ENCODE peak calls at places on chromosomes 11 and 22, in ten cellular contexts. T, Z, Y, E, B, Q, R, W, J and P are unnamed samples.

GRCh38 chr22:49735411-49736311 is 92.0 kb downstream of the BRD1 start:
- DNase-seq in Z (no peak), E (no peak), J (no peak), Y (peak; percentile 86), W (no peak), R (no peak), T (no peak), B (peak; percentile 80), Q (no peak), P (no peak)

GRCh38 chr11:82960000-82960778 is 58.7 kb downstream of the DDIAS start:
- DNase-seq in E (no peak), Y (no peak), Z (no peak), R (no peak), T (no peak), Q (no peak), J (no peak), B (no peak), W (peak; percentile 85), P (no peak)

GRCh38 chr22:43889366-43890253 is 2.2 kb downstream of the PNPLA5 start:
- DNase-seq in Y (no peak), T (no peak), J (no peak), Z (no peak), E (no peak), W (no peak), R (no peak), B (no peak), Q (no peak), P (no peak)

GRCh38 chr11:114124601-114125144 is 65.2 kb downstream of the ZBTB16 start:
- DNase-seq in B (no peak), Z (no peak), T (no peak), Y (no peak), J (no peak), Q (no peak), E (no peak), W (no peak), R (no peak), P (no peak)

GRCh38 chr11:19719960-19720359 is 7.3 kb downstream of the NAV2 start:
- DNase-seq in Z (no peak), B (no peak), Y (no peak), J (no peak), R (no peak), W (no peak), T (no peak), Q (no peak), E (no peak), P (no peak)

GRCh38 chr22:48756146-48757111 is 1071.2 kb downstream of the BRD1 start:
- DNase-seq in Q (no peak), Z (no peak), R (peak; percentile 64), T (peak; percentile 1), J (no peak), Y (no peak), B (no peak), W (no peak), E (no peak), P (no peak)

GRCh38 chr11:88086297-88086696 is 88.9 kb downstream of the RAB38 start:
- DNase-seq in B (no peak), W (no peak), T (no peak), Y (no peak), Z (no peak), E (no peak), Q (no peak), R (no peak), J (no peak), P (no peak)

GRCh38 chr22:26845016-26845728 is 187.8 kb downstream of the MIAT start:
- DNase-seq in W (no peak), T (no peak), Y (no peak), E (no peak), J (no peak), Z (peak; percentile 54), Q (no peak), B (no peak), R (no peak), P (no peak)

GRCh38 chr11:68120212-68121066 is 749 bp downstream of the CHKA start:
- DNase-seq in Z (peak; percentile 39), Y (no peak), T (peak; percentile 53), R (no peak), E (peak; percentile 18), Q (no peak), J (no peak), B (peak; percentile 80), W (peak; percentile 54), P (no peak)

GRCh38 chr22:27201741-27202140 is 544.4 kb downstream of the MIAT start:
- DNase-seq in T (no peak), B (no peak), W (no peak), Y (no peak), R (no peak), Q (no peak), Z (no peak), E (no peak), J (no peak), P (no peak)

GRCh38 chr22:47090591-47091240 is 328.3 kb downstream of the TBC1D22A start:
- DNase-seq in R (no peak), T (no peak), Q (no peak), B (no peak), W (no peak), J (no peak), E (peak; percentile 12), Y (peak; percentile 62), Z (peak; percentile 35), P (no peak)

DNA sequence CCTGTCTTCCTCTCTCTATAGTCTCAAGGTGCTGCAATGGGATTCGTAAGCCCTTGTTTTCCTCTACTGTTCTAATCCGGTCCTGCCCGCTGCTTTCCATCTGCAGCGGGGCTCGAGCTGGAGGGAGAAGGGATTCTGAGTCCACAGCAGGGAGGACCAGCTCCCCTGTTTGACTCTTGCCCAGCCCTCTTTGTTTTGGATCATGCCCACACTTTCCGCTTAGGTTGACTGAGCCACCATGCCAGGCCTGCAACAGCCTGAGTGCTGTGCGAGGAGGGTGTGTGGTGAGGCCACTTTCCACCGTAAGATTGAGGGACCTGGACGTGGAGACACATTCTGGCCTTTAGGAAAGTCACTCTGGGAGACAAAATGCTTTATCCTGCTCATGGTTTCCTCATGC is 58.3 kb downstream of the CEP164 start:
- DNase-seq in T (no peak), Y (no peak), Z (no peak), J (no peak), W (no peak), Q (no peak), B (no peak), R (no peak), E (no peak), P (no peak)
- H3K36me3 ChIP-seq in T (no peaks in the 10 kb centered on the region), Y (peaks cover 8% of the 10 kb centered on the region), Z (peaks cover 18% of the 10 kb centered on the region), J (peaks cover 12% of the 10 kb centered on the region), W (peaks cover 63% of the 10 kb centered on the region), Q (peaks cover 3% of the 10 kb centered on the region), B (peaks cover 5% of the 10 kb centered on the region), R (peaks cover 100% of the 10 kb centered on the region), E (peaks cover 53% of the 10 kb centered on the region), P (no peaks in the 10 kb centered on the region)

GRCh38 chr11:120643254-120643653 is 131.7 kb downstream of the GRIK4 start:
- DNase-seq in Z (no peak), J (no peak), Q (no peak), R (no peak), Y (no peak), W (no peak), T (no peak), B (no peak), E (no peak), P (no peak)

GRCh38 chr11:120648706-120649250 is 137.2 kb downstream of the GRIK4 start:
- DNase-seq in R (no peak), Z (no peak), T (no peak), Y (no peak), J (no peak), E (no peak), W (no peak), B (no peak), Q (no peak), P (no peak)

GRCh38 chr11:120647681-120648080 is 136.1 kb downstream of the GRIK4 start:
- DNase-seq in Z (no peak), J (no peak), B (no peak), W (no peak), Q (no peak), Y (no peak), R (no peak), E (no peak), T (no peak), P (no peak)

GRCh38 chr11:120646206-120646605 is 134.7 kb downstream of the GRIK4 start:
- DNase-seq in Z (no peak), R (no peak), W (no peak), J (no peak), Y (no peak), B (no peak), Q (no peak), T (no peak), E (no peak), P (no peak)

GRCh38 chr11:120645639-120646038 is 134.1 kb downstream of the GRIK4 start:
- DNase-seq in E (no peak), Q (no peak), Z (no peak), T (no peak), R (no peak), W (no peak), J (no peak), B (no peak), Y (peak; percentile 90), P (peak; percentile 88)
- H3K4me3 ChIP-seq in E (no peak overlapping the region), Q (no peak overlapping the region), Z (no peak overlapping the region), T (no peak overlapping the region), R (peak overlapping the region; percentile 3), W (no peak overlapping the region), J (no peak overlapping the region), B (no peak overlapping the region), Y (peak overlapping the region; percentile 24), P (no peak overlapping the region)

GRCh38 chr22:20537325-20537756 is 29.9 kb downstream of the MED15 start:
- DNase-seq in J (no peak), E (no peak), Z (no peak), Y (no peak), Q (no peak), T (no peak), B (no peak), R (no peak), W (no peak), P (no peak)

GRCh38 chr22:20533095-20533878 is 25.9 kb downstream of the MED15 start:
- DNase-seq in E (no peak), Y (no peak), T (no peak), Z (no peak), Q (no peak), J (no peak), W (no peak), B (no peak), R (no peak), P (no peak)

GRCh38 chr22:20537983-20538382 is 30.6 kb downstream of the MED15 start:
- DNase-seq in B (no peak), R (no peak), T (no peak), W (no peak), Q (no peak), J (no peak), Z (no peak), E (no peak), Y (no peak), P (no peak)

GRCh38 chr22:20533879-20534265 is 26.5 kb downstream of the MED15 start:
- DNase-seq in W (no peak), Q (no peak), E (no peak), Y (no peak), Z (no peak), R (no peak), T (no peak), B (no peak), J (no peak), P (no peak)

GRCh38 chr22:20536590-20537324 is 29.3 kb downstream of the MED15 start:
- DNase-seq in E (no peak), Q (no peak), W (no peak), Y (no peak), R (no peak), T (no peak), Z (no peak), J (no peak), B (no peak), P (no peak)
- H3K36me3 ChIP-seq in E (peaks cover 23% of the 10 kb centered on the region), Q (no peaks in the 10 kb centered on the region), W (peaks cover 51% of the 10 kb centered on the region), Y (no peaks in the 10 kb centered on the region), R (peaks cover 40% of the 10 kb centered on the region), T (no peaks in the 10 kb centered on the region), Z (peaks cover 20% of the 10 kb centered on the region), J (peaks cover 12% of the 10 kb centered on the region), B (peaks cover 4% of the 10 kb centered on the region), P (no peaks in the 10 kb centered on the region)

GRCh38 chr22:41369089-41369745 is 12.5 kb upstream of the TEF start:
- DNase-seq in Q (no peak), Z (no peak), B (no peak), R (no peak), W (no peak), J (no peak), Y (no peak), T (no peak), E (no peak), P (no peak)
- H3K4me3 ChIP-seq in Q (peak overlapping the region; percentile 63), Z (no peak overlapping the region), B (no peak overlapping the region), R (peak overlapping the region; percentile 56), W (no peak overlapping the region), J (no peak overlapping the region), Y (no peak overlapping the region), T (peak overlapping the region; percentile 13), E (no peak overlapping the region), P (no peak overlapping the region)